ENCODE peak calls at places on chromosomes 6 and 20, in seven cellular contexts. One of them, this sample, is unnamed.

GRCh38 chr20:11159728-11160127 is 485.9 kb upstream of the JAG1 start:
- DNase-seq in GM12878: peak
- DNase-seq in tibial nerve: no peak
- DNase-seq in transverse colon: peak
- DNase-seq in H1: no peak
- DNase-seq in A549: no peak
- DNase-seq in SK-N-SH: no peak
- DNase-seq in this sample: no peak

GRCh38 chr20:61924211-61924857 is 141.3 kb downstream of the TAF4 start:
- DNase-seq in A549: no peak
- DNase-seq in H1: no peak
- DNase-seq in GM12878: no peak
- DNase-seq in transverse colon: no peak
- DNase-seq in tibial nerve: no peak
- DNase-seq in SK-N-SH: no peak
- DNase-seq in this sample: no peak

GRCh38 chr20:17225891-17226409 is 890 bp upstream of the PCSK2 start:
- DNase-seq in H1: no peak
- DNase-seq in tibial nerve: no peak
- DNase-seq in GM12878: no peak
- DNase-seq in A549: no peak
- DNase-seq in SK-N-SH: peak
- DNase-seq in transverse colon: no peak
- DNase-seq in this sample: no peak

GRCh38 chr20:38626921-38627659 is 25.5 kb downstream of the ARHGAP40 start:
- DNase-seq in SK-N-SH: no peak
- DNase-seq in H1: no peak
- DNase-seq in transverse colon: no peak
- DNase-seq in A549: no peak
- DNase-seq in tibial nerve: no peak
- DNase-seq in GM12878: no peak
- DNase-seq in this sample: no peak

GRCh38 chr6:52514514-52514913 is 62.3 kb downstream of the TRAM2 start:
- DNase-seq in transverse colon: no peak
- DNase-seq in A549: peak
- DNase-seq in H1: no peak
- DNase-seq in SK-N-SH: no peak
- DNase-seq in tibial nerve: peak
- DNase-seq in GM12878: no peak
- DNase-seq in this sample: no peak

GRCh38 chr20:1734269-1734858 is 76.8 kb upstream of the SIRPG start:
- DNase-seq in transverse colon: no peak
- DNase-seq in H1: no peak
- DNase-seq in SK-N-SH: no peak
- DNase-seq in A549: peak
- DNase-seq in GM12878: no peak
- DNase-seq in tibial nerve: no peak
- DNase-seq in this sample: no peak

GRCh38 chr20:51760905-51761544 is 7.2 kb downstream of the ATP9A start:
- DNase-seq in SK-N-SH: no peak
- DNase-seq in transverse colon: no peak
- DNase-seq in A549: peak
- DNase-seq in tibial nerve: no peak
- DNase-seq in GM12878: no peak
- DNase-seq in H1: peak
- DNase-seq in this sample: no peak

GRCh38 chr6:38319259-38320255 is 320.2 kb downstream of the BTBD9 start:
- DNase-seq in H1: no peak
- DNase-seq in tibial nerve: no peak
- DNase-seq in transverse colon: no peak
- DNase-seq in A549: no peak
- DNase-seq in SK-N-SH: no peak
- DNase-seq in GM12878: no peak
- DNase-seq in this sample: no peak

GRCh38 chr6:36364669-36365479 is 22.6 kb downstream of the ETV7 start:
- DNase-seq in H1: no peak
- DNase-seq in SK-N-SH: no peak
- DNase-seq in A549: peak
- DNase-seq in GM12878: no peak
- DNase-seq in transverse colon: no peak
- DNase-seq in tibial nerve: no peak
- DNase-seq in this sample: peak

GRCh38 chr6:21998539-21998938 is 298.3 kb downstream of the PRL start:
- DNase-seq in transverse colon: no peak
- DNase-seq in tibial nerve: no peak
- DNase-seq in SK-N-SH: no peak
- DNase-seq in GM12878: no peak
- DNase-seq in H1: no peak
- DNase-seq in A549: no peak
- DNase-seq in this sample: no peak

GRCh38 chr20:44576297-44576696 is 6.1 kb upstream of the PKIG start:
- DNase-seq in tibial nerve: no peak
- DNase-seq in GM12878: no peak
- DNase-seq in SK-N-SH: no peak
- DNase-seq in H1: no peak
- DNase-seq in transverse colon: no peak
- DNase-seq in A549: peak
- DNase-seq in this sample: no peak

GRCh38 chr6:137181876-137182653 is 8.6 kb upstream of the IL22RA2 start:
- DNase-seq in A549: no peak
- DNase-seq in H1: no peak
- DNase-seq in tibial nerve: no peak
- DNase-seq in transverse colon: no peak
- DNase-seq in GM12878: no peak
- DNase-seq in SK-N-SH: no peak
- DNase-seq in this sample: no peak

GRCh38 chr20:58691405-58691772 is 1.2 kb upstream of the NPEPL1 start:
- DNase-seq in GM12878: no peak
- DNase-seq in transverse colon: no peak
- DNase-seq in tibial nerve: no peak
- DNase-seq in H1: no peak
- DNase-seq in SK-N-SH: no peak
- DNase-seq in A549: no peak
- DNase-seq in this sample: peak

GRCh38 chr6:80197474-80197873 is 91.0 kb downstream of the BCKDHB start:
- DNase-seq in A549: peak
- DNase-seq in transverse colon: no peak
- DNase-seq in GM12878: no peak
- DNase-seq in tibial nerve: no peak
- DNase-seq in H1: no peak
- DNase-seq in SK-N-SH: no peak
- DNase-seq in this sample: no peak

GRCh38 chr20:3222635-3223600 is 13.6 kb downstream of the ITPA start:
- DNase-seq in SK-N-SH: no peak
- DNase-seq in GM12878: no peak
- DNase-seq in transverse colon: no peak
- DNase-seq in H1: no peak
- DNase-seq in A549: peak
- DNase-seq in tibial nerve: no peak
- DNase-seq in this sample: no peak

GRCh38 chr6:40286027-40286426 is 301.1 kb downstream of the LRFN2 start:
- DNase-seq in tibial nerve: no peak
- DNase-seq in transverse colon: no peak
- DNase-seq in GM12878: no peak
- DNase-seq in H1: no peak
- DNase-seq in SK-N-SH: no peak
- DNase-seq in A549: no peak
- DNase-seq in this sample: no peak

GRCh38 chr20:23754731-23755130 is 4.0 kb upstream of the CST1 start:
- DNase-seq in A549: no peak
- DNase-seq in transverse colon: no peak
- DNase-seq in SK-N-SH: no peak
- DNase-seq in tibial nerve: no peak
- DNase-seq in H1: no peak
- DNase-seq in GM12878: no peak
- DNase-seq in this sample: no peak

GRCh38 chr20:20364747-20365558 is 3.0 kb upstream of the INSM1 start:
- DNase-seq in SK-N-SH: no peak
- DNase-seq in H1: no peak
- DNase-seq in A549: no peak
- DNase-seq in transverse colon: no peak
- DNase-seq in tibial nerve: no peak
- DNase-seq in GM12878: no peak
- DNase-seq in this sample: no peak

GRCh38 chr6:4010035-4010434 is 68.9 kb downstream of the FAM217A start:
- DNase-seq in SK-N-SH: no peak
- DNase-seq in GM12878: no peak
- DNase-seq in A549: no peak
- DNase-seq in transverse colon: no peak
- DNase-seq in tibial nerve: no peak
- DNase-seq in H1: no peak
- DNase-seq in this sample: no peak
- TF ChIP-seq EP300 in SK-N-SH: no peak
- TF ChIP-seq EP300 in GM12878: no peak
- TF ChIP-seq EP300 in A549: no peak
- TF ChIP-seq EP300 in transverse colon: no peak
- TF ChIP-seq EP300 in tibial nerve: no peak
- TF ChIP-seq EP300 in H1: no peak
- TF ChIP-seq EP300 in this sample: no peak

GRCh38 chr6:155417454-155417853 is 38.2 kb downstream of the NOX3 start:
- DNase-seq in tibial nerve: no peak
- DNase-seq in A549: no peak
- DNase-seq in H1: no peak
- DNase-seq in GM12878: no peak
- DNase-seq in SK-N-SH: no peak
- DNase-seq in transverse colon: no peak
- DNase-seq in this sample: no peak

GRCh38 chr6:155415953-155416352 is 39.7 kb downstream of the NOX3 start:
- DNase-seq in transverse colon: no peak
- DNase-seq in H1: no peak
- DNase-seq in SK-N-SH: no peak
- DNase-seq in tibial nerve: no peak
- DNase-seq in GM12878: no peak
- DNase-seq in A549: no peak
- DNase-seq in this sample: no peak

GRCh38 chr6:155412335-155412734 is 43.3 kb downstream of the NOX3 start:
- DNase-seq in GM12878: no peak
- DNase-seq in SK-N-SH: no peak
- DNase-seq in H1: no peak
- DNase-seq in transverse colon: no peak
- DNase-seq in A549: no peak
- DNase-seq in tibial nerve: no peak
- DNase-seq in this sample: no peak

GRCh38 chr6:155418017-155418749 is 37.5 kb downstream of the NOX3 start:
- DNase-seq in tibial nerve: peak
- DNase-seq in SK-N-SH: no peak
- DNase-seq in A549: no peak
- DNase-seq in transverse colon: peak
- DNase-seq in GM12878: peak
- DNase-seq in H1: no peak
- DNase-seq in this sample: no peak

GRCh38 chr6:155414049-155414448 is 41.6 kb downstream of the NOX3 start:
- DNase-seq in SK-N-SH: no peak
- DNase-seq in transverse colon: no peak
- DNase-seq in A549: no peak
- DNase-seq in tibial nerve: no peak
- DNase-seq in GM12878: no peak
- DNase-seq in H1: no peak
- DNase-seq in this sample: no peak
- TF ChIP-seq EP300 in SK-N-SH: no peak
- TF ChIP-seq EP300 in transverse colon: no peak
- TF ChIP-seq EP300 in A549: no peak
- TF ChIP-seq EP300 in tibial nerve: no peak
- TF ChIP-seq EP300 in GM12878: no peak
- TF ChIP-seq EP300 in H1: no peak
- TF ChIP-seq EP300 in this sample: no peak

GRCh38 chr6:169289671-169290408 is 36.2 kb upstream of the THBS2 start:
- DNase-seq in tibial nerve: peak
- DNase-seq in A549: no peak
- DNase-seq in GM12878: no peak
- DNase-seq in H1: no peak
- DNase-seq in SK-N-SH: no peak
- DNase-seq in transverse colon: no peak
- DNase-seq in this sample: no peak

GRCh38 chr6:169286961-169287360 is 33.3 kb upstream of the THBS2 start:
- DNase-seq in H1: no peak
- DNase-seq in transverse colon: no peak
- DNase-seq in SK-N-SH: no peak
- DNase-seq in A549: no peak
- DNase-seq in GM12878: no peak
- DNase-seq in tibial nerve: no peak
- DNase-seq in this sample: no peak

GRCh38 chr6:169289257-169289656 is 35.6 kb upstream of the THBS2 start:
- DNase-seq in tibial nerve: no peak
- DNase-seq in transverse colon: no peak
- DNase-seq in GM12878: no peak
- DNase-seq in H1: no peak
- DNase-seq in SK-N-SH: no peak
- DNase-seq in A549: no peak
- DNase-seq in this sample: no peak

GRCh38 chr6:169287675-169288074 is 34.0 kb upstream of the THBS2 start:
- DNase-seq in transverse colon: no peak
- DNase-seq in H1: no peak
- DNase-seq in GM12878: no peak
- DNase-seq in A549: no peak
- DNase-seq in tibial nerve: no peak
- DNase-seq in SK-N-SH: no peak
- DNase-seq in this sample: no peak

DNA sequence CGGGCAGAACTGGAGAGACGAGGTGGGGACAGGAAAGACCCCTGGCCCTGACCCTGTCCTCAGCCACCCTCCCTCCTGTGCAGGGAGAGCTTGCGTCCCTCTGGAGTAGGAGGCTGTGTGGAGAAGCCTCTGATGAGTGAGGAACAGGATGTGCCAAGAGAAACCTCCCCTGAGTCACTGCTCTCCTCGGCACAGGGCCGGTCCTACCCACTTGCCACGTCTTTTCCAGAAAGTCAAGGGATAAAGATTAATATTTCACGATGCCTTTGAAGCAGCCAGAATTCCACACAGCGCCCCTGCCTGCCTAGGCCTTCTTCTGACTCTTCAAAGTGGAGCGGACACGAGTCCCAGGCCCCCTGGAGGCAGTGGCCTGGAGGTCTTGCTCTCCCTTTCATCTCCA is 34.9 kb upstream of the THBS2 start:
- DNase-seq in tibial nerve: no peak
- DNase-seq in A549: no peak
- DNase-seq in transverse colon: no peak
- DNase-seq in H1: no peak
- DNase-seq in SK-N-SH: no peak
- DNase-seq in GM12878: no peak
- DNase-seq in this sample: no peak
- TF ChIP-seq EP300 in tibial nerve: peak
- TF ChIP-seq EP300 in A549: no peak
- TF ChIP-seq EP300 in transverse colon: no peak
- TF ChIP-seq EP300 in H1: no peak
- TF ChIP-seq EP300 in SK-N-SH: no peak
- TF ChIP-seq EP300 in GM12878: no peak
- TF ChIP-seq EP300 in this sample: no peak

DNA sequence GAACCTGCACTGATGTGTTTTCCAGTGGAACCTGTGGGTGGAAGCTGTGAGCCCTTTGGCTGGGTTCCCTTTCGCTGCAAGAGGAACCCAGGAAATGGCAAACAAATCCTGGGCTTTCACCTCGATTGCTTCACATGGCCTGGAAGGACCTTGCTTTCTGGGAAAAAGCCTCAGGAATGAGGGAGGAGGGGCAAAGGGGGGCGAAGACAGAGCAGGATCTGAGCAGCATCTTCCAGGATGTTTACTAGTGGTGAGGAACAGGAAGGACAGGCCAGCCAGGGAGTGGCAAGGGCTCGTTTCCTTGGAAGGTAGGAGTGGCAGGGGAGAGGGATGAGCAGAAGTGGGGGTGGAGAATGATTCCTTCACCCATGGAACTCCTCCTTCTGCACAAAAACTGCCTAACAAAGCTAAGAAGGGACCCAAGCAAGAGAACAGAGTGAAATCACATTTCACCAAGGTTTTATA is 5.9 kb downstream of the SLC2A10 start:
- DNase-seq in SK-N-SH: no peak
- DNase-seq in A549: peak
- DNase-seq in H1: no peak
- DNase-seq in transverse colon: peak
- DNase-seq in GM12878: no peak
- DNase-seq in tibial nerve: peak
- DNase-seq in this sample: peak
- TF ChIP-seq EP300 in SK-N-SH: no peak
- TF ChIP-seq EP300 in A549: no peak
- TF ChIP-seq EP300 in H1: no peak
- TF ChIP-seq EP300 in transverse colon: no peak
- TF ChIP-seq EP300 in GM12878: no peak
- TF ChIP-seq EP300 in tibial nerve: peak
- TF ChIP-seq EP300 in this sample: no peak

This sample was measured in stomach.